ENCODE peak calls at places on chromosomes 6 and 20, in eight cellular contexts. F, Q, M, X, E, V, H and P are unnamed samples.

GRCh38 chr6:46651006-46651405 is 1.6 kb downstream of the CYP39A1 start:
- DNase-seq in F (no peak), Q (no peak), M (no peak), X (no peak), E (no peak), V (no peak), H (no peak), P (no peak)

GRCh38 chr20:8930691-8931090 is 138.2 kb upstream of the PLCB4 start:
- DNase-seq in F (no peak), Q (no peak), M (no peak), X (no peak), E (no peak), V (no peak), H (no peak), P (no peak)

GRCh38 chr20:60034231-60035110 is 76.2 kb downstream of the CDH26 start:
- DNase-seq in F (peak; percentile 69), Q (no peak), M (no peak), X (no peak), E (no peak), V (no peak), H (no peak), P (no peak)

GRCh38 chr6:3330199-3330598 is 71.5 kb downstream of the PSMG4 start:
- DNase-seq in F (no peak), Q (no peak), M (no peak), X (no peak), E (no peak), V (no peak), H (no peak), P (no peak)

GRCh38 chr6:44000164-44000842 is 126.9 kb downstream of the MRPL14 start:
- DNase-seq in F (no peak), Q (no peak), M (peak; percentile 43), X (no peak), E (no peak), V (peak; percentile 30), H (no peak), P (no peak)

GRCh38 chr6:158769228-158769627 is 49.9 kb downstream of the EZR start:
- DNase-seq in F (no peak), Q (no peak), M (no peak), X (no peak), E (no peak), V (no peak), H (no peak), P (no peak)

GRCh38 chr6:27582928-27583725 is 110.2 kb upstream of the ZNF184 start:
- DNase-seq in F (peak; percentile 47), Q (peak; percentile 80), M (no peak), X (no peak), E (no peak), V (no peak), H (no peak), P (peak; percentile 25)

GRCh38 chr20:62708591-62709536 is at the start of gene NTSR1:
- DNase-seq in F (no peak), Q (peak; percentile 28), M (no peak), X (no peak), E (no peak), V (no peak), H (no peak), P (no peak)

GRCh38 chr6:34028691-34029360 is 117.1 kb downstream of the GRM4 start:
- DNase-seq in F (no peak), Q (no peak), M (no peak), X (no peak), E (no peak), V (no peak), H (no peak), P (no peak)

GRCh38 chr20:34992751-34993417 is 37.2 kb downstream of the MYH7B start:
- DNase-seq in F (no peak), Q (no peak), M (no peak), X (no peak), E (no peak), V (no peak), H (no peak), P (no peak)

GRCh38 chr20:48298851-48299484 is 513.7 kb upstream of the SULF2 start:
- DNase-seq in F (peak; percentile 69), Q (peak; percentile 84), M (peak; percentile 41), X (no peak), E (peak; percentile 66), V (no peak), H (no peak), P (peak; percentile 98)

GRCh38 chr6:139336994-139337393 is 37.5 kb downstream of the CITED2 start:
- DNase-seq in F (no peak), Q (no peak), M (no peak), X (no peak), E (no peak), V (no peak), H (no peak), P (no peak)

GRCh38 chr20:60882776-60883303 is 369.2 kb upstream of the CDH4 start:
- DNase-seq in F (no peak), Q (no peak), M (no peak), X (no peak), E (no peak), V (no peak), H (no peak), P (no peak)

GRCh38 chr20:51327251-51327841 is 215.2 kb downstream of the NFATC2 start:
- DNase-seq in F (peak; percentile 49), Q (no peak), M (no peak), X (no peak), E (peak; percentile 92), V (no peak), H (no peak), P (no peak)

GRCh38 chr20:39829255-39829654 is 859.8 kb downstream of the MAFB start:
- DNase-seq in F (peak; percentile 26), Q (no peak), M (no peak), X (no peak), E (no peak), V (no peak), H (no peak), P (peak; percentile 16)

GRCh38 chr20:59322813-59323469 is 22.5 kb downstream of the EDN3 start:
- DNase-seq in F (no peak), Q (no peak), M (no peak), X (no peak), E (no peak), V (no peak), H (no peak), P (no peak)

GRCh38 chr6:167687035-167687720 is 139.5 kb upstream of the AFDN start:
- DNase-seq in F (no peak), Q (no peak), M (no peak), X (no peak), E (no peak), V (no peak), H (no peak), P (no peak)

GRCh38 chr20:1357921-1358671 is 29.2 kb upstream of the SDCBP2 start:
- DNase-seq in F (peak; percentile 40), Q (no peak), M (no peak), X (no peak), E (no peak), V (no peak), H (no peak), P (no peak)